ENCODE peak calls at places on chromosomes 6 and 20, in five cellular contexts. H is H9, C is GM03348, B is glutamatergic neuron, D is left ventricle myocardium inferior. E is an unnamed sample.

GRCh38 chr6:165832471-165832836 is 169.4 kb upstream of the PDE10A start:
- DNase-seq in H (no peak), B (no peak), C (no peak), D (no peak), E (no peak)

GRCh38 chr20:50425076-50425475 is 85.1 kb upstream of the PTPN1 start:
- DNase-seq in C (no peak), D (no peak), H (no peak), B (peak; percentile 43), E (peak; percentile 88)

GRCh38 chr6:3228791-3229565 is 1.5 kb upstream of the TUBB2B start:
- DNase-seq in B (peak; percentile 79), D (no peak), H (peak; percentile 63), C (no peak), E (no peak)

GRCh38 chr6:31356216-31356945 is 598 bp downstream of the HLA-B start:
- DNase-seq in D (peak; percentile 38), C (peak; percentile 49), H (no peak), B (peak; percentile 30), E (no peak)

GRCh38 chr6:25889877-25890853 is 16.1 kb upstream of the SLC17A3 start:
- DNase-seq in D (no peak), H (no peak), B (peak; percentile 19), C (peak; percentile 58), E (peak; percentile 3)

GRCh38 chr6:686528-686927 is 6.4 kb downstream of the EXOC2 start:
- DNase-seq in D (no peak), H (no peak), B (no peak), C (no peak), E (peak; percentile 17)

GRCh38 chr6:108684809-108685329 is 124.2 kb downstream of the FOXO3 start:
- DNase-seq in B (no peak), D (no peak), H (no peak), C (no peak), E (no peak)

GRCh38 chr6:2807342-2808090 is 34.1 kb downstream of the SERPINB1 start:
- DNase-seq in B (no peak), D (no peak), H (no peak), C (no peak), E (no peak)

GRCh38 chr6:46954819-46955520 is 33.2 kb upstream of the ADGRF5 start:
- DNase-seq in H (peak; percentile 36), D (no peak), C (no peak), B (no peak), E (peak; percentile 87)

GRCh38 chr6:41476407-41476806 is 69.8 kb upstream of the FOXP4 start:
- DNase-seq in D (no peak), B (no peak), C (no peak), H (no peak), E (no peak)

GRCh38 chr6:1809359-1809988 is 199.8 kb downstream of the FOXC1 start:
- DNase-seq in C (no peak), B (no peak), D (no peak), H (no peak), E (no peak)

GRCh38 chr6:89117285-89118108 is at the start of gene SRSF12:
- DNase-seq in D (peak; percentile 30), B (peak; percentile 79), H (peak; percentile 57), C (peak; percentile 83), E (peak; percentile 61)

GRCh38 chr20:22717466-22717865 is 133.1 kb upstream of the FOXA2 start:
- DNase-seq in D (no peak), B (no peak), H (no peak), C (no peak), E (no peak)

GRCh38 chr6:166381733-166382499 is 824 bp downstream of the MPC1 start:
- DNase-seq in D (peak; percentile 71), C (peak; percentile 78), B (peak; percentile 79), H (peak; percentile 85), E (peak; percentile 73)

GRCh38 chr20:48283470-48284110 is 498.3 kb upstream of the SULF2 start:
- DNase-seq in H (no peak), B (no peak), D (peak; percentile 42), C (peak; percentile 89), E (peak; percentile 98)

GRCh38 chr20:22824077-22824476 is 211.0 kb upstream of the SSTR4 start:
- DNase-seq in D (no peak), B (no peak), C (no peak), H (no peak), E (no peak)

GRCh38 chr6:168037856-168038255 is 40.4 kb downstream of the KIF25 start:
- DNase-seq in H (no peak), D (no peak), B (no peak), C (no peak), E (no peak)

GRCh38 chr6:39048481-39049399 is at the start of gene GLP1R:
- DNase-seq in C (no peak), B (peak; percentile 46), D (peak; percentile 28), H (peak; percentile 56), E (no peak)

GRCh38 chr20:34062651-34063482 is 49.2 kb downstream of the EIF2S2 start:
- DNase-seq in D (no peak), H (no peak), C (peak; percentile 56), B (no peak), E (no peak)

GRCh38 chr6:87700729-87701675 is 1.0 kb downstream of the AKIRIN2 start:
- DNase-seq in H (no peak), B (peak; percentile 48), C (peak; percentile 44), D (peak; percentile 26), E (peak; percentile 76)

E was measured in SJCRH30.